ENCODE peak calls at places on chromosomes 5 and 9, in nine cellular contexts. M, Y, W, Q, R, X, T, U and V are unnamed samples. For H3K27me3, H3K9me3 and H3K4me1, the result is how much of the 10 kb centered on the place peaks cover.

GRCh38 chr9:82129708-82130107 is 141.1 kb downstream of the SPATA31D1 start:
- DNase-seq in Q (no peak), M (no peak), U (no peak), Y (no peak), T (peak), X (no peak), R (no peak), W (no peak), V (no peak)

GRCh38 chr5:113047234-113047633 is 70.6 kb downstream of the DCP2 start:
- DNase-seq in U (no peak), Q (no peak), T (peak), X (no peak), W (no peak), M (no peak), R (no peak), Y (peak), V (no peak)

GRCh38 chr5:120463991-120464626 is at the start of gene PRR16:
- DNase-seq in Q (peak), R (peak), U (peak), W (no peak), X (peak), Y (peak), T (peak), M (peak), V (peak)

GRCh38 chr5:128403350-128403749 is 134.7 kb downstream of the FBN2 start:
- DNase-seq in R (no peak), T (no peak), Q (no peak), Y (no peak), U (no peak), M (no peak), X (no peak), W (no peak), V (no peak)

GRCh38 chr5:169745441-169746146 is 108.5 kb downstream of the DOCK2 start:
- DNase-seq in Y (peak), T (peak), Q (no peak), X (no peak), U (no peak), R (no peak), W (no peak), M (no peak), V (no peak)

GRCh38 chr9:127776919-127777280 is 1.6 kb downstream of the SH2D3C start:
- DNase-seq in Q (no peak), T (no peak), M (no peak), U (no peak), Y (no peak), X (no peak), W (no peak), R (no peak), V (no peak)

GRCh38 chr9:120583958-120584369 is 4.0 kb upstream of the CDK5RAP2 start:
- DNase-seq in W (no peak), T (peak), U (peak), X (no peak), R (no peak), Q (no peak), M (no peak), Y (peak), V (peak)

GRCh38 chr9:111599092-111599947 is at the start of gene PTGR1:
- DNase-seq in R (peak), U (peak), Y (peak), M (peak), X (peak), T (peak), Q (peak), W (peak), V (peak)

GRCh38 chr9:5714501-5715401 is 85.8 kb downstream of the RIC1 start:
- DNase-seq in U (no peak), Y (peak), Q (no peak), M (no peak), T (peak), R (no peak), W (no peak), X (no peak), V (no peak)

GRCh38 chr9:114954986-114955623 is 24.7 kb upstream of the TNFSF8 start:
- DNase-seq in T (no peak), X (no peak), M (no peak), R (no peak), W (no peak), U (no peak), Q (no peak), Y (no peak), V (no peak)

GRCh38 chr5:134086943-134087305 is 27.6 kb upstream of the TCF7 start:
- DNase-seq in U (no peak), Q (no peak), X (no peak), T (no peak), Y (no peak), R (no peak), W (no peak), M (no peak), V (no peak)

GRCh38 chr5:132629230-132629944 is 28.6 kb upstream of the IL13 start:
- DNase-seq in R (no peak), M (no peak), U (no peak), T (no peak), X (no peak), Y (no peak), Q (no peak), W (no peak), V (no peak)

GRCh38 chr5:2864515-2864914 is 113.0 kb upstream of the IRX2 start:
- DNase-seq in M (no peak), W (no peak), X (no peak), Q (no peak), R (no peak), Y (no peak), T (peak), U (no peak), V (no peak)

GRCh38 chr5:170533383-170533782 is 29.6 kb downstream of the KCNIP1 start:
- DNase-seq in T (no peak), R (no peak), Y (no peak), U (no peak), X (no peak), M (no peak), W (no peak), Q (no peak), V (no peak)

GRCh38 chr5:56170557-56170956 is 62.6 kb downstream of the ANKRD55 start:
- DNase-seq in U (no peak), Q (no peak), W (no peak), T (peak), X (no peak), R (no peak), M (no peak), Y (no peak), V (no peak)

GRCh38 chr5:980941-981340 is 27.7 kb upstream of the NKD2 start:
- DNase-seq in T (peak), M (no peak), W (no peak), X (no peak), U (no peak), Y (peak), R (peak), Q (no peak), V (no peak)

GRCh38 chr9:119284587-119285337 is 84.5 kb downstream of the BRINP1 start:
- DNase-seq in T (no peak), W (no peak), Y (no peak), U (no peak), M (no peak), X (no peak), R (no peak), Q (no peak), V (no peak)

GRCh38 chr5:75512383-75513074 is 838 bp downstream of the POLK start:
- DNase-seq in Y (no peak), T (peak), X (no peak), U (no peak), R (no peak), W (no peak), Q (no peak), M (no peak), V (no peak)

GRCh38 chr9:104682642-104683041 is 11.7 kb upstream of the OR13D1 start:
- DNase-seq in X (no peak), R (no peak), M (peak), Y (peak), T (no peak), Q (no peak), U (no peak), W (no peak), V (no peak)

GRCh38 chr9:121529237-121529987 is 29.8 kb upstream of the GGTA1 start:
- DNase-seq in Y (peak), U (peak), M (no peak), T (peak), R (peak), X (peak), Q (peak), W (peak), V (peak)

GRCh38 chr5:112004867-112005532 is 248.0 kb upstream of the NREP start:
- DNase-seq in M (no peak), X (no peak), R (no peak), Y (peak), U (no peak), W (no peak), Q (no peak), T (no peak), V (no peak)

GRCh38 chr9:17531642-17532254 is 47.1 kb upstream of the SH3GL2 start:
- DNase-seq in M (peak), Y (peak), W (no peak), X (no peak), R (no peak), T (peak), Q (no peak), U (peak), V (peak)

GRCh38 chr5:72503888-72504491 is 3.2 kb downstream of the ZNF366 start:
- DNase-seq in Y (no peak), W (no peak), M (no peak), R (no peak), X (no peak), Q (no peak), U (no peak), T (peak), V (no peak)

GRCh38 chr5:36593867-36594266 is 12.5 kb upstream of the SLC1A3 start:
- DNase-seq in T (no peak), Y (no peak), X (no peak), Q (no peak), U (no peak), W (no peak), M (no peak), R (no peak), V (no peak)

GRCh38 chr5:42756630-42757601 is at the start of gene CCDC152:
- DNase-seq in M (peak), T (peak), R (peak), W (no peak), Y (peak), Q (no peak), U (no peak), X (no peak), V (no peak)

GRCh38 chr9:26756881-26757280 is 135.7 kb downstream of the CAAP1 start:
- DNase-seq in Y (no peak), M (no peak), Q (no peak), T (no peak), U (no peak), W (no peak), X (no peak), R (no peak), V (no peak)

GRCh38 chr9:101458955-101459631 is 23.5 kb upstream of the ALDOB start:
- DNase-seq in X (no peak), T (peak), M (peak), U (no peak), R (no peak), Y (peak), W (no peak), Q (no peak), V (peak)

GRCh38 chr9:108684288-108685025 is 171.3 kb downstream of the ACTL7B start:
- DNase-seq in U (no peak), T (no peak), Y (no peak), W (no peak), M (no peak), X (no peak), Q (no peak), R (no peak), V (no peak)

GRCh38 chr9:70559102-70559501 is 144.6 kb upstream of the KLF9 start:
- DNase-seq in Q (no peak), M (no peak), X (no peak), R (no peak), T (no peak), W (no peak), Y (no peak), U (no peak), V (no peak)

GRCh38 chr5:55597014-55597981 is 62.5 kb upstream of the PLPP1 start:
- DNase-seq in Y (peak), X (no peak), Q (peak), M (no peak), W (peak), R (no peak), T (no peak), U (no peak), V (no peak)

GRCh38 chr5:173916233-173916632 is 28.1 kb downstream of the CPEB4 start:
- DNase-seq in M (no peak), W (no peak), T (peak), Q (no peak), Y (no peak), U (no peak), X (no peak), R (no peak), V (no peak)

GRCh38 chr5:33114361-33114760 is 326.4 kb upstream of the TARS1 start:
- DNase-seq in X (no peak), Q (no peak), U (no peak), T (no peak), Y (peak), W (no peak), M (no peak), R (no peak), V (no peak)

GRCh38 chr9:118693645-118694044 is 675.6 kb downstream of the BRINP1 start:
- DNase-seq in X (no peak), W (no peak), T (no peak), U (no peak), M (no peak), Y (peak), Q (no peak), R (no peak), V (no peak)

GRCh38 chr5:135829681-135830383 is 4.6 kb upstream of the SLC25A48 start:
- DNase-seq in X (no peak), M (peak), U (peak), W (peak), R (no peak), T (peak), Q (peak), Y (peak), V (peak)

DNA sequence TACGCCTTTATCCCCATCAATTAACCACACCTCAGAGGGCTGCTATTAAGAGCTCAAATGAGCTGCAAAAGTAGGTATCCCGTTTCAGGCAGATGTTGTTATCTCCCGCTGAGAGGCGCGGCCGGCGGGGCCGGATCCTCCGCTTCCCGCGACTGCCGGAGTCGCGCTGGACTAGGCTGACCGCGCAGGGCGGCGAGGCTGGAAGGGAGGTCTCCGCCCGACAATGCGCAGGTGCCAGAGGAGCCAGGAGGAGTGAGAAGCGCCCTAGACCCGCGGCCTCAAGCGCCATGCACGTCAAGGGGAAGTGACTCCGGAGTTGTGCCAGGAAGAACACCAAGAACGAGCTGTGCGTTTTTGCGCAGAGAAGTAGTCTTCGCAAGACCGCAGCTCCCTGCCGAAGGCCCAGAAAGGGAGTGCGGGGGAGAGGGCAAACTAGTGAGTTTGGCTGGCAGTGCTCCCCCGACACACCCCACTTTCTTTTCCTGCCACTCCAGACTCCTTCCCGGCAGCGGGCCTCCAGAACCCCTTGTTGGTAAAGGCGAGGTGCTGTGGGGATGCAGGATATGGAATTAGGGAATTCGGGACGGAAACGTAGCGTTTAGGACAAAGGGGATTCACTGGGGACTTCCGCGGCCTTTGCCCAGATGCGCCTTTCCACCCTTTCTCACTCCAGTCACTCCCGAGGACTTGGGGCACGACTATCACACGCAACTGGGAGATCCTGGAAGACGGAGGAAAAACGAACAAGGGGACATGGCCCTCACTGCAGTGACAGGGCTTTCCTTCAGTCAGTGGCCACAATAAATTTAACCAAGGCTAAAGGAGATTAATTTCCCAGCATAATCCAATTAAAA is 8.0 kb downstream of the NR2F1-AS1 start:
- DNase-seq in X (no peak), T (peak), Q (no peak), U (no peak), Y (peak), M (no peak), W (no peak), R (no peak), V (no peak)
- H3K27me3 ChIP-seq in X (under half), T (under half), Q (half or more), U (half or more), Y (under half), M (under half), W (under half), R (half or more), V (under half)

DNA sequence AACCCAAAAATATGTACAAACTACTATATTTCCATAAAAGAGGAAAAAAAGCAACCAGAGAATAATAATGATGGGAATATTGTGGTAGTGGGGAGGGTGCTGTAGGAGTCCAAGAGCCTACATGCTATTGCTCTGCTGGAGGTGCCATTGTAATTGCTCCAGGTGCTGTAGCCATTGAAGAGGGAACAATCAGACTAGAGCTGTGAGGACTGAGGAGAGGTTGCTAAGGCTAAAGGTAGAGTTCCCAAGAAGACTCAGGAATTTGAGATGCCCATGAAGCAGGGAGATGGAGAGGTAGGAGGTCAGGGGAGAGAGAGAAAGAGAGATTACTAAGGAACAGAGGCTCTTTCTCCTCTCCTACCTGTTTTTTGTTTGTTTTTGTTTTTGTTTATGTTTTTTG is 394.0 kb downstream of the DMRTA1 start:
- DNase-seq in R (no peak), Q (no peak), M (no peak), U (no peak), Y (no peak), T (no peak), X (no peak), W (no peak), V (no peak)
- H3K9me3 ChIP-seq in R (under half), Q (under half), M (under half), U (under half), Y (under half), T (under half), X (under half), W (under half), V (under half)

DNA sequence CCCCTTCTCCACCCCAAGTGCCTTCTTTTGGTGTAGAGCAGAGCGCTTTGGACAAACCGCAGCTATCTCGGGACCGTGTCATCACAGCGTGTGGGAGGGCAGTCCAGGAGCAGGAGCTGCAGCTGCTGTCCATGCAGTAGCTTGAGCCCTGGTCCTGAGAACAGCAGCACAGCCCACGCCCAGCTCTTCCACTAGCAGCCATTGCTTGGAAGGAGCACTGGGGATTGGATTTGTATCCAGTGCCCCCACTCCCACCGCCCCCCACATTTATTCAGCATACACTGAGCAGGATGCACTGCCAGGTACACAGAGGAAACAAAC is 101.7 kb downstream of the ARHGAP26 start:
- DNase-seq in U (no peak), Y (peak), Q (peak), T (peak), X (no peak), R (no peak), W (no peak), M (no peak), V (peak)
- H3K4me1 ChIP-seq in U (half or more), Y (under half), Q (half or more), T (under half), X (under half), R (half or more), W (under half), M (under half), V (under half)

GRCh38 chr5:7274180-7274579 is 121.8 kb upstream of the ADCY2 start:
- DNase-seq in Q (no peak), W (no peak), U (no peak), R (no peak), Y (no peak), X (no peak), T (no peak), M (no peak), V (no peak)

GRCh38 chr5:7269591-7270274 is 126.2 kb upstream of the ADCY2 start:
- DNase-seq in Q (no peak), X (no peak), M (no peak), T (no peak), Y (no peak), R (no peak), W (no peak), U (no peak), V (no peak)

GRCh38 chr5:7271728-7272127 is 124.2 kb upstream of the ADCY2 start:
- DNase-seq in T (no peak), W (no peak), U (peak), Q (no peak), X (no peak), Y (no peak), M (no peak), R (no peak), V (no peak)

DNA sequence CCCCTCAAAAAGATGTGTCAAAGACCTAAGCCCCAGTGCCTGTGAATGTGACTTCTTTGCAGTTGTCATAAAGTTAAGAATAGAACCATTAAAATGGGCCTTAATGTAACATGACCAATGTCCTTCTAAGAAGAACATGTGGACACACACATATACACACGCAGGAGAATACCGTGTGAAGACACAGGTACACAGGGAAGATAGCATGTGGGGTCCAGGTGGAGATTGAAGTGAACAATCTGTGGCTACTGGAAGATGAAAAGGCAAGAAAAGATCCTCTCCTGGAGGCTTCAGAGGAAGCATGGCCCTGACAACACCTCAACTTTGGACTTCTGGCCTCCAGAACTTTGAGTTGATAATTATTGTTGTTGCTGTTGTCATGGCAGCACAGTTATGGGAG is 123.5 kb upstream of the ADCY2 start:
- DNase-seq in T (no peak), U (no peak), M (no peak), W (no peak), Q (no peak), X (no peak), Y (no peak), R (no peak), V (no peak)
- H3K27me3 ChIP-seq in T (under half), U (under half), M (under half), W (under half), Q (under half), X (under half), Y (under half), R (under half), V (under half)

GRCh38 chr9:102714184-102714583 is 280.9 kb upstream of the CYLC2 start:
- DNase-seq in R (no peak), M (no peak), Q (no peak), T (no peak), X (no peak), W (no peak), Y (no peak), U (no peak), V (no peak)
- H3K9me3 ChIP-seq in R (under half), M (under half), Q (half or more), T (under half), X (under half), W (under half), Y (under half), U (under half), V (under half)

GRCh38 chr9:88572684-88573083 is 37.7 kb downstream of the NXNL2 start:
- DNase-seq in Q (no peak), X (no peak), U (no peak), M (no peak), Y (no peak), R (no peak), W (no peak), T (peak), V (no peak)

GRCh38 chr9:88577736-88578485 is 42.9 kb downstream of the NXNL2 start:
- DNase-seq in Q (no peak), R (peak), X (no peak), U (no peak), W (no peak), M (no peak), T (peak), Y (peak), V (no peak)

GRCh38 chr9:88571417-88571816 is 36.4 kb downstream of the NXNL2 start:
- DNase-seq in X (no peak), Q (no peak), T (peak), W (no peak), Y (no peak), U (no peak), M (no peak), R (no peak), V (no peak)

GRCh38 chr9:88577256-88577655 is 42.3 kb downstream of the NXNL2 start:
- DNase-seq in U (no peak), R (peak), M (no peak), T (peak), W (no peak), Q (no peak), Y (no peak), X (no peak), V (no peak)

GRCh38 chr9:88574993-88575392 is 40.0 kb downstream of the NXNL2 start:
- DNase-seq in T (peak), U (no peak), Y (peak), M (no peak), Q (no peak), X (no peak), R (peak), W (no peak), V (no peak)
- H3K4me1 ChIP-seq in T (under half), U (under half), Y (under half), M (under half), Q (under half), X (under half), R (under half), W (under half), V (under half)